ENCODE peak calls at places on chromosomes 12 and 14, in four cellular contexts. One of them, this sample, is unnamed.

GRCh38 chr14:48726080-48726642 is 860.0 kb downstream of the RPS29 start:
- DNase-seq in WERI-Rb-1: no peak
- DNase-seq in IMR-90: peak; percentile 27
- DNase-seq in fibroblast of lung: no peak
- DNase-seq in this sample: no peak

GRCh38 chr12:10121278-10121677 is 8.7 kb downstream of the CLEC7A start:
- DNase-seq in WERI-Rb-1: no peak
- DNase-seq in IMR-90: no peak
- DNase-seq in fibroblast of lung: no peak
- DNase-seq in this sample: peak; percentile 54

GRCh38 chr14:51410846-51411245 is 170.8 kb downstream of the TMX1 start:
- DNase-seq in WERI-Rb-1: no peak
- DNase-seq in IMR-90: no peak
- DNase-seq in fibroblast of lung: no peak
- DNase-seq in this sample: no peak

GRCh38 chr14:20608383-20609095 is 17.4 kb upstream of the RNASE12 start:
- DNase-seq in WERI-Rb-1: no peak
- DNase-seq in IMR-90: no peak
- DNase-seq in fibroblast of lung: no peak
- DNase-seq in this sample: no peak

GRCh38 chr14:94161979-94162378 is 12.1 kb upstream of the PPP4R4 start:
- DNase-seq in WERI-Rb-1: no peak
- DNase-seq in IMR-90: no peak
- DNase-seq in fibroblast of lung: peak; percentile 15
- DNase-seq in this sample: peak; percentile 15

GRCh38 chr12:101670007-101670671 is 27.3 kb upstream of the CHPT1 start:
- DNase-seq in WERI-Rb-1: peak; percentile 19
- DNase-seq in IMR-90: peak; percentile 58
- DNase-seq in fibroblast of lung: peak; percentile 67
- DNase-seq in this sample: peak; percentile 76

GRCh38 chr12:25151476-25151875 is 43.5 kb downstream of the DNAI7 start:
- DNase-seq in WERI-Rb-1: no peak
- DNase-seq in IMR-90: peak; percentile 100
- DNase-seq in fibroblast of lung: peak; percentile 99
- DNase-seq in this sample: peak; percentile 93

GRCh38 chr12:103475073-103475472 is 20.7 kb downstream of the C12orf42 start:
- DNase-seq in WERI-Rb-1: no peak
- DNase-seq in IMR-90: no peak
- DNase-seq in fibroblast of lung: no peak
- DNase-seq in this sample: no peak

GRCh38 chr12:120292661-120293531 is at the start of gene RNU4-1:
- DNase-seq in WERI-Rb-1: peak; percentile 85
- DNase-seq in IMR-90: peak; percentile 97
- DNase-seq in fibroblast of lung: peak; percentile 94
- DNase-seq in this sample: peak; percentile 94

GRCh38 chr12:72178871-72179270 is 93.3 kb upstream of the TRHDE start:
- DNase-seq in WERI-Rb-1: no peak
- DNase-seq in IMR-90: no peak
- DNase-seq in fibroblast of lung: no peak
- DNase-seq in this sample: no peak

GRCh38 chr12:110256780-110257431 is 24.1 kb upstream of the ATP2A2 start:
- DNase-seq in WERI-Rb-1: no peak
- DNase-seq in IMR-90: no peak
- DNase-seq in fibroblast of lung: no peak
- DNase-seq in this sample: peak; percentile 65

GRCh38 chr14:21382886-21383847 is 652 bp downstream of the SUPT16H start:
- DNase-seq in WERI-Rb-1: peak; percentile 54
- DNase-seq in IMR-90: peak; percentile 51
- DNase-seq in fibroblast of lung: peak; percentile 45
- DNase-seq in this sample: peak; percentile 48

GRCh38 chr12:104219908-104220404 is 4.4 kb downstream of the TXNRD1 start:
- DNase-seq in WERI-Rb-1: no peak
- DNase-seq in IMR-90: peak; percentile 83
- DNase-seq in fibroblast of lung: peak; percentile 81
- DNase-seq in this sample: peak; percentile 74

GRCh38 chr14:98952595-98953325 is 319.2 kb downstream of the BCL11B start:
- DNase-seq in WERI-Rb-1: no peak
- DNase-seq in IMR-90: no peak
- DNase-seq in fibroblast of lung: peak; percentile 84
- DNase-seq in this sample: no peak

GRCh38 chr12:111764120-111764821 is 2.5 kb upstream of the ALDH2 start:
- DNase-seq in WERI-Rb-1: no peak
- DNase-seq in IMR-90: no peak
- DNase-seq in fibroblast of lung: no peak
- DNase-seq in this sample: no peak

GRCh38 chr14:50318031-50318626 is 6.0 kb downstream of the DMAC2L start:
- DNase-seq in WERI-Rb-1: no peak
- DNase-seq in IMR-90: peak; percentile 66
- DNase-seq in fibroblast of lung: peak; percentile 78
- DNase-seq in this sample: peak; percentile 68

GRCh38 chr12:91889059-91889458 is 256.6 kb downstream of the BTG1 start:
- DNase-seq in WERI-Rb-1: no peak
- DNase-seq in IMR-90: no peak
- DNase-seq in fibroblast of lung: no peak
- DNase-seq in this sample: no peak

GRCh38 chr12:90084018-90084417 is 375.4 kb upstream of the ATP2B1 start:
- DNase-seq in WERI-Rb-1: no peak
- DNase-seq in IMR-90: peak; percentile 59
- DNase-seq in fibroblast of lung: peak; percentile 50
- DNase-seq in this sample: no peak

GRCh38 chr12:115172521-115172920 is 488.5 kb upstream of the TBX3 start:
- DNase-seq in WERI-Rb-1: no peak
- DNase-seq in IMR-90: peak; percentile 92
- DNase-seq in fibroblast of lung: peak; percentile 83
- DNase-seq in this sample: peak; percentile 66

GRCh38 chr12:69816082-69816481 is 8.9 kb upstream of the MYRFL start:
- DNase-seq in WERI-Rb-1: no peak
- DNase-seq in IMR-90: no peak
- DNase-seq in fibroblast of lung: no peak
- DNase-seq in this sample: no peak

GRCh38 chr12:23771230-23771949 is 178.1 kb downstream of the SOX5 start:
- DNase-seq in WERI-Rb-1: no peak
- DNase-seq in IMR-90: no peak
- DNase-seq in fibroblast of lung: no peak
- DNase-seq in this sample: no peak

GRCh38 chr14:105087308-105087962 is 22.2 kb upstream of the GPR132 start:
- DNase-seq in WERI-Rb-1: no peak
- DNase-seq in IMR-90: peak; percentile 56
- DNase-seq in fibroblast of lung: peak; percentile 27
- DNase-seq in this sample: peak; percentile 72

GRCh38 chr12:125786143-125786542 is 720.9 kb downstream of the AACS start:
- DNase-seq in WERI-Rb-1: no peak
- DNase-seq in IMR-90: no peak
- DNase-seq in fibroblast of lung: no peak
- DNase-seq in this sample: no peak

GRCh38 chr12:53984901-53985357 is at the start of gene HOXC10:
- DNase-seq in WERI-Rb-1: peak; percentile 96
- DNase-seq in IMR-90: peak; percentile 75
- DNase-seq in fibroblast of lung: peak; percentile 77
- DNase-seq in this sample: peak; percentile 96

GRCh38 chr14:77026930-77027537 is 1.5 kb downstream of the IRF2BPL start:
- DNase-seq in WERI-Rb-1: no peak
- DNase-seq in IMR-90: peak; percentile 54
- DNase-seq in fibroblast of lung: peak; percentile 57
- DNase-seq in this sample: no peak

GRCh38 chr14:71244341-71244740 is 337.1 kb downstream of the PCNX1 start:
- DNase-seq in WERI-Rb-1: no peak
- DNase-seq in IMR-90: peak; percentile 55
- DNase-seq in fibroblast of lung: no peak
- DNase-seq in this sample: peak; percentile 81
- TF ChIP-seq CTCF in WERI-Rb-1: no peak
- TF ChIP-seq CTCF in IMR-90: no peak
- TF ChIP-seq CTCF in fibroblast of lung: no peak
- TF ChIP-seq CTCF in this sample: no peak

GRCh38 chr14:103521438-103521961 is 1.1 kb downstream of the CKB start:
- DNase-seq in WERI-Rb-1: no peak
- DNase-seq in IMR-90: no peak
- DNase-seq in fibroblast of lung: no peak
- DNase-seq in this sample: no peak
- TF ChIP-seq CTCF in WERI-Rb-1: no peak
- TF ChIP-seq CTCF in IMR-90: no peak
- TF ChIP-seq CTCF in fibroblast of lung: no peak
- TF ChIP-seq CTCF in this sample: no peak

GRCh38 chr12:27491226-27491625 is 32.8 kb upstream of the PPFIBP1 start:
- DNase-seq in WERI-Rb-1: no peak
- DNase-seq in IMR-90: no peak
- DNase-seq in fibroblast of lung: no peak
- DNase-seq in this sample: no peak

GRCh38 chr12:27493260-27493935 is 30.6 kb upstream of the PPFIBP1 start:
- DNase-seq in WERI-Rb-1: no peak
- DNase-seq in IMR-90: peak; percentile 2
- DNase-seq in fibroblast of lung: no peak
- DNase-seq in this sample: no peak

GRCh38 chr12:27486986-27487385 is 37.0 kb upstream of the PPFIBP1 start:
- DNase-seq in WERI-Rb-1: no peak
- DNase-seq in IMR-90: peak; percentile 1
- DNase-seq in fibroblast of lung: no peak
- DNase-seq in this sample: no peak

GRCh38 chr12:27488479-27488878 is 35.5 kb upstream of the PPFIBP1 start:
- DNase-seq in WERI-Rb-1: no peak
- DNase-seq in IMR-90: no peak
- DNase-seq in fibroblast of lung: no peak
- DNase-seq in this sample: no peak
- TF ChIP-seq CTCF in WERI-Rb-1: no peak
- TF ChIP-seq CTCF in IMR-90: no peak
- TF ChIP-seq CTCF in fibroblast of lung: no peak
- TF ChIP-seq CTCF in this sample: no peak

DNA sequence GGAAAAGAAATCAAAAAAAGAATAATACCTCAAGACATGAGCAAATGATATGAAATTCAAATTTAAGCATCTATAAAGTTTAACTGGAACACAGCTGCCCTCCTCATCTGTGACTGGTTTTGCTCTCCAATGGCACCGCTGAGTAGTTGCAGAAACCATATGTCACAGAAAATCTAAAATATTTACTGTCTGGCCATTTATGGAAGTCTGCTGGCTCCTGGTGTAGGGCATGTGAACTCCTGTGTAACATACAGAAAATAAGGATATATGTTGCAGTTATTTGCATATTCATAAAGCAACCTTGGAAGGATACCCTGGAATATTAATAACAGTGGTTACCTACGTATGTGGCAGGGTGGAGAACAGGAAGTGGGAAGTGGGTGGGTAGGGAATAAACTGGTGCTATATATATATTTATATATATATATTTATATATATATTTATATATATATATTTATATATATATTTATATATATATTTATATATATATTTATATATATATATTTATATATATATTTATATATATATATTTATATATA is 48.3 kb downstream of the LTBP2 start:
- DNase-seq in WERI-Rb-1: no peak
- DNase-seq in IMR-90: peak; percentile 31
- DNase-seq in fibroblast of lung: no peak
- DNase-seq in this sample: no peak
- TF ChIP-seq CTCF in WERI-Rb-1: no peak
- TF ChIP-seq CTCF in IMR-90: no peak
- TF ChIP-seq CTCF in fibroblast of lung: peak; percentile 20
- TF ChIP-seq CTCF in this sample: peak; percentile 26

DNA sequence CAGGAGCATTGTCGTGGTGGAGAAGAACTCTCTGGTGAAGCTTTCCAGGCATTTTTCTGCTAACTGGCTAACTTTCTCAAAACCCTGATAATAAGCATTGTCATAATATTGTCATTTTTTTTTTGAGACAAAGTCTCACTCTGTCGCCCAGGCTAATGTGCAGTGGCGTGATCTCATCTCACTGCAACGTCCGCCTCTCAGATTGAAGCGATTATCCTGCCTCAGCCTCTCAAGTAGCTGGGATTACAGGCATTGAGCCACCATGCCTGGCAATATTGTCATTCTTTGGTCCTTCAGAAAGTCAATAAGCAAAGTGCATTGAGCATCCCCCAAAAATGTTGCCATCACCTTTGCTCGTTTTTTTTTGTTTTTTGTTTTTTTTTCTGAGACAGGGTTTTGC is 26.4 kb downstream of the C12orf71 start:
- DNase-seq in WERI-Rb-1: peak; percentile 30
- DNase-seq in IMR-90: no peak
- DNase-seq in fibroblast of lung: no peak
- DNase-seq in this sample: no peak
- TF ChIP-seq CTCF in WERI-Rb-1: no peak
- TF ChIP-seq CTCF in IMR-90: no peak
- TF ChIP-seq CTCF in fibroblast of lung: no peak
- TF ChIP-seq CTCF in this sample: no peak

GRCh38 chr12:95949801-95950206 is 6.7 kb downstream of the AMDHD1 start:
- DNase-seq in WERI-Rb-1: peak; percentile 58
- DNase-seq in IMR-90: no peak
- DNase-seq in fibroblast of lung: no peak
- DNase-seq in this sample: no peak
- TF ChIP-seq CTCF in WERI-Rb-1: no peak
- TF ChIP-seq CTCF in IMR-90: no peak
- TF ChIP-seq CTCF in fibroblast of lung: no peak
- TF ChIP-seq CTCF in this sample: no peak

GRCh38 chr14:79861111-79861510 is 350.2 kb downstream of the DIO2 start:
- DNase-seq in WERI-Rb-1: no peak
- DNase-seq in IMR-90: no peak
- DNase-seq in fibroblast of lung: no peak
- DNase-seq in this sample: no peak
- TF ChIP-seq CTCF in WERI-Rb-1: peak; percentile 18
- TF ChIP-seq CTCF in IMR-90: no peak
- TF ChIP-seq CTCF in fibroblast of lung: no peak
- TF ChIP-seq CTCF in this sample: no peak

GRCh38 chr12:57897296-57897974 is 43.9 kb upstream of the ATP23 start:
- DNase-seq in WERI-Rb-1: peak; percentile 21
- DNase-seq in IMR-90: no peak
- DNase-seq in fibroblast of lung: no peak
- DNase-seq in this sample: no peak

GRCh38 chr12:57899010-57899662 is 42.2 kb upstream of the ATP23 start:
- DNase-seq in WERI-Rb-1: no peak
- DNase-seq in IMR-90: peak; percentile 81
- DNase-seq in fibroblast of lung: peak; percentile 54
- DNase-seq in this sample: peak; percentile 45

GRCh38 chr12:57896139-57896436 is 45.3 kb upstream of the ATP23 start:
- DNase-seq in WERI-Rb-1: peak; percentile 15
- DNase-seq in IMR-90: no peak
- DNase-seq in fibroblast of lung: peak; percentile 63
- DNase-seq in this sample: peak; percentile 50

GRCh38 chr12:57896437-57897201 is 44.7 kb upstream of the ATP23 start:
- DNase-seq in WERI-Rb-1: peak; percentile 78
- DNase-seq in IMR-90: peak; percentile 64
- DNase-seq in fibroblast of lung: peak; percentile 86
- DNase-seq in this sample: peak; percentile 81

DNA sequence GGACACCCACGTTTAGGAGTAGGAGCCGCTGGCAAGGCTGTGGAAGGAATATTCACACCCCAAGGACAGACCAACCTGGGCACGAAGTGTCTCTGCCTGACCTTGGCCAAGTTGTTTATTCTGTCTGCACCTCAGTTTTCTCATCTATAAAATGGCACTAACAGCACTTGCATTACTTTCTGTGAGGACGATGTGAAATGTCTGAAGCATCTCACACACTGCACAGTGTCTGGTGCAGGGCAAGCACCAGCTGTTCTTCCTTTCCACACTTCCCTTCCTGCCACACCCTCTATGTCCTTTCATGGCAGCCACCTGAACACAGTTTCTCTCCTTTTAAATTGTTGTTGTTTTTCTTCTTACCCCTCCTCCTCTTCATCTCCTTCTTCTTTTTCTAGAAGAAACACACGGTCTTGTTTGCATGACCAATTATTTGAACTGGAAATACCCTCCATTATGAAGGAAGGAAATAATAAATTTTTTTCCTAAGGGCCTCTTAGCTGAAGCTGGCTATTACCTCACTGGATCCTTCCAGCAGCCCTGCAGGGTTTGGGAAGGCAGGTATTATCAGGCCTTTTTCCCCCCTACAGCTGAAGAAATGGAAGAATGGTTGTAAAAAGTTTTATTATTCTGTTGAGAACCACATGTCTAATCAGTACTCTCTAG is 42.9 kb upstream of the ATP23 start:
- DNase-seq in WERI-Rb-1: no peak
- DNase-seq in IMR-90: peak; percentile 5
- DNase-seq in fibroblast of lung: no peak
- DNase-seq in this sample: peak; percentile 24
- TF ChIP-seq CTCF in WERI-Rb-1: no peak
- TF ChIP-seq CTCF in IMR-90: no peak
- TF ChIP-seq CTCF in fibroblast of lung: no peak
- TF ChIP-seq CTCF in this sample: no peak